ENCODE peak calls at places on chromosomes 13 and 19, in eight cellular contexts. V is lung, U is foreskin fibroblast, S is testis, F is cardiac fibroblast, Y is esophagus muscularis mucosa, Z is heart right ventricle, X is uterus. I is an unnamed sample.

GRCh38 chr19:1397838-1398237 is 3.5 kb downstream of the GAMT start:
- DNase-seq in S (no peak), X (no peak), Y (no peak), Z (no peak), V (no peak), F (no peak), U (no peak), I (no peak)

GRCh38 chr19:50171752-50172151 is 8.7 kb upstream of the IZUMO2 start:
- DNase-seq in X (no peak), S (no peak), Z (no peak), V (no peak), Y (no peak), U (no peak), F (no peak), I (no peak)

GRCh38 chr13:113564331-113565023 is 20.1 kb upstream of the TFDP1 start:
- DNase-seq in X (no peak), S (peak; percentile 11), Z (no peak), V (peak; percentile 21), F (no peak), U (no peak), Y (peak; percentile 68), I (peak; percentile 56)

GRCh38 chr13:79604752-79605151 is 123.8 kb downstream of the NDFIP2 start:
- DNase-seq in X (no peak), F (no peak), S (no peak), Y (no peak), V (no peak), U (no peak), Z (no peak), I (no peak)

GRCh38 chr19:18231775-18232174 is 5.5 kb upstream of the PDE4C start:
- DNase-seq in X (no peak), S (no peak), U (no peak), Z (no peak), F (no peak), V (no peak), Y (no peak), I (no peak)

GRCh38 chr13:52842440-52842839 is 6.0 kb downstream of the PCDH8 start:
- DNase-seq in U (no peak), Z (no peak), Y (no peak), V (no peak), S (no peak), X (no peak), F (no peak), I (no peak)

GRCh38 chr13:44302948-44303575 is 70.6 kb upstream of the SERP2 start:
- DNase-seq in S (no peak), U (no peak), Z (no peak), Y (no peak), X (no peak), V (no peak), F (peak; percentile 53), I (no peak)

GRCh38 chr13:111210488-111210887 is 95.4 kb downstream of the ARHGEF7 start:
- DNase-seq in X (no peak), Y (no peak), V (peak; percentile 68), S (peak; percentile 42), Z (no peak), U (peak; percentile 83), F (peak; percentile 84), I (peak; percentile 91)

GRCh38 chr13:96297360-96297759 is 207.5 kb downstream of the HS6ST3 start:
- DNase-seq in F (no peak), S (no peak), U (no peak), X (no peak), Z (no peak), Y (no peak), V (no peak), I (no peak)

GRCh38 chr19:57578487-57579205 is at the start of gene ZNF416:
- DNase-seq in U (peak; percentile 98), X (peak; percentile 97), Z (peak; percentile 99), S (peak; percentile 100), V (peak; percentile 98), F (peak; percentile 99), Y (peak; percentile 99), I (peak; percentile 97)
- TF ChIP-seq CTCF in U (peak; percentile 3), X (no peak), Z (peak; percentile 56), S (no peak), V (no peak), F (peak; percentile 7), Y (peak; percentile 27), I (peak; percentile 38)

GRCh38 chr13:81929988-81930387 is 1589.1 kb upstream of the SPRY2 start:
- DNase-seq in S (no peak), Z (no peak), U (no peak), X (no peak), F (peak; percentile 5), Y (no peak), V (no peak), I (no peak)
- TF ChIP-seq CTCF in S (peak; percentile 15), Z (peak; percentile 9), U (no peak), X (no peak), F (no peak), Y (peak; percentile 16), V (no peak), I (peak; percentile 71)

GRCh38 chr13:103291693-103292572 is 225.7 kb upstream of the SLC10A2 start:
- DNase-seq in S (no peak), F (no peak), X (no peak), U (no peak), Z (no peak), Y (no peak), V (no peak), I (no peak)

GRCh38 chr13:103288114-103288513 is 221.9 kb upstream of the SLC10A2 start:
- DNase-seq in X (no peak), V (no peak), Y (no peak), F (peak; percentile 31), U (no peak), Z (no peak), S (no peak), I (no peak)

GRCh38 chr13:103291226-103291625 is 225.0 kb upstream of the SLC10A2 start:
- DNase-seq in S (no peak), V (no peak), Z (no peak), F (no peak), Y (no peak), U (no peak), X (no peak), I (no peak)

GRCh38 chr13:103287659-103288058 is 221.4 kb upstream of the SLC10A2 start:
- DNase-seq in U (no peak), Z (no peak), V (no peak), S (no peak), Y (no peak), F (peak; percentile 58), X (no peak), I (no peak)

GRCh38 chr13:103289661-103290060 is 223.4 kb upstream of the SLC10A2 start:
- DNase-seq in F (peak; percentile 48), U (no peak), X (no peak), Z (no peak), S (no peak), Y (no peak), V (no peak), I (no peak)
- TF ChIP-seq CTCF in F (no peak), U (no peak), X (no peak), Z (no peak), S (no peak), Y (no peak), V (no peak), I (no peak)

GRCh38 chr13:49789961-49790360 is 2.5 kb downstream of the KPNA3 start:
- DNase-seq in S (no peak), F (no peak), Z (no peak), U (no peak), V (no peak), Y (no peak), X (no peak), I (no peak)

GRCh38 chr13:49792550-49793324 is at the start of gene KPNA3:
- DNase-seq in X (peak; percentile 95), Y (peak; percentile 98), F (peak; percentile 96), Z (peak; percentile 95), U (peak; percentile 97), V (peak; percentile 95), S (peak; percentile 97), I (peak; percentile 97)

GRCh38 chr13:49791753-49792549 is 531 bp downstream of the KPNA3 start:
- DNase-seq in F (peak; percentile 43), Z (peak; percentile 31), S (peak; percentile 61), X (peak; percentile 34), Y (no peak), U (no peak), V (peak; percentile 35), I (peak; percentile 85)

GRCh38 chr13:49786609-49787008 is 5.9 kb downstream of the KPNA3 start:
- DNase-seq in U (no peak), S (no peak), X (no peak), Z (no peak), F (no peak), Y (no peak), V (no peak), I (no peak)

DNA sequence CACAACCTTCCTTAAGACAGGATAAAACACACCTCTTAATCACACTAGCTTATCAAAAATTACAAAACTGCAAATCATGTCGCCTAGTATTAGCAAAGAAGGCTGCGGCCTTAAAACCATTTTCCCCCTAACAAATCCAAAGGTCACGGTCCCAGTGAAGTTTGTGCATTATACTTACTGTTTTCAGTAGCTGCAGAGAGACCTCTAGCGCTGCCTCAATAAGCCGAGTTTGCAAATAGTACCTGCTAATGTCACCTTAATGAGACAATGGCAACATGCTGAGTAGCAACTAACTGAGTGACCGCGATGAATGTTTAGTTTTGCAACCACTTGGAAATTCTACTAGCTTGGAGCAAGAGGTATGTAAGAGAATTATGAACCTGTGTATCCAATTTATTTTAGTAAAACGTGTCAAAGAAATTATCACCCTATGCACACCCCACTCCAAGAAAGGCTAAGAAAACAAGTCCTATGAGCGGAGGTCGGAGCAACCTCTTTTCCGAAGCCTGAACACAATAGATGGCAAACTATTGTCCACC is 1.2 kb downstream of the KPNA3 start:
- DNase-seq in F (peak; percentile 41), S (peak; percentile 42), Y (no peak), Z (no peak), U (no peak), V (no peak), X (no peak), I (no peak)
- TF ChIP-seq CTCF in F (no peak), S (no peak), Y (no peak), Z (peak; percentile 30), U (peak; percentile 12), V (no peak), X (no peak), I (no peak)

DNA sequence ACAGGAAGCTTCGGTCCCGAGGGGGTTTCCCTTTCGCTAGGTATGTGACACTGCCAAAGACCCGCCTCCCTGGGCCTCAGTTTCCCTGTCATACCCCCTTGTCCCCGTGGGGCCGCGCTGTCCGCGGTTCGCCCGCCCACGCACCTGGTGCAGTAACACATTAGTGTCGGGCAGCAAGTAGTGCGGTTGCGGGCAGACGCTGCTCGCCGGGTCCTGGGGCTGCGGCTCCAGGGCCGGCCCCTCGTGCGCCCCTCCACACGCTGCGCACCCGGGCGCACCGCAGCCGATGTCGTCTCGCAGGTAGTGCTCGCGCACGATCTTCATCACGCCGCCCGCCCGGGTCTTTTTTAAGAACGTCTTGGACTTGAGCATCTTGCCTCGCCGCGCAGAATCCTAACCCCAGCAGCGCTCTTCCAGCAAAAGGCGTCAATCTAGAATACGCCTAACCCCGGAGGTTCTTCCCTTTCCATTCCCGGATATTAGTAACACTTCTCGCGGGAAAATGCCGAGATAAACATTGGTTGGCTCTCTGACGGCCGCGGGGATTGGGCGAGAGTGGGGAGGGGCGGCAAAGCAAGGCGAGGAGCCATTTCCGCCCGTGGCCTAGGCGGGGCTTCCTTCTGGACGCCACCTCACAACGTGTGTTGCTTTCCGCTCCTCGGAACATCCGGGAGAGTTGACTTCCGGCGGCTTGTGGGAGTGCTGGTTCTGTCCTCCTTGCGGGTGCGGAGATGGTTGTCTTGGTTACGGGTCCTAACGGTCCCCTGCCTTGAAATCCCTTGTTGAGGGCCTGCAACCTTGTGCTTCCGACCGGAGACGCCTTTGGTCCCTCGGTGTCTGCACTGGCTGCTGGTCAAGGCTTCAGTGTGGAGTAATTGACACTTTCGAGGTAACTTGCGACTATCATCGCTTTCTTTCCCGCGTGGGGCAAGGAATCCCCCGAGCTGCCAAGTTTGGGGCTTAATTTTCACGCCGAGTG is at the start of the genes DIS3 and PIBF1:
- DNase-seq in Z (peak; percentile 98), F (peak; percentile 99), X (peak; percentile 96), S (peak; percentile 99), U (peak; percentile 97), V (peak; percentile 98), Y (peak; percentile 99), I (peak; percentile 99)
- TF ChIP-seq CTCF in Z (no peak), F (no peak), X (no peak), S (no peak), U (peak; percentile 5), V (no peak), Y (no peak), I (no peak)